ENCODE peak calls at places on chromosomes 16 and 17, in ten cellular contexts. One of them, this sample, is unnamed.

GRCh38 chr16:56355221-56355620 is 70.1 kb downstream of the AMFR start:
- DNase-seq in CD8-positive, alpha-beta T cell: no peak
- DNase-seq in RWPE2: no peak
- DNase-seq in AG04449: no peak
- DNase-seq in tibial nerve: no peak
- DNase-seq in WTC11: peak
- DNase-seq in activated T-helper 9 cell treated with anti-CD3 and anti-CD28 coated beads, Interleukin-2, amount 50 U/mL, for 16 hours: no peak
- DNase-seq in psoas muscle: no peak
- DNase-seq in left colon: no peak
- DNase-seq in CD4-positive, CD25-positive, alpha-beta regulatory T cell: no peak
- DNase-seq in this sample: no peak

GRCh38 chr16:48635199-48635718 is 25.3 kb upstream of the N4BP1 start:
- DNase-seq in CD8-positive, alpha-beta T cell: no peak
- DNase-seq in RWPE2: peak
- DNase-seq in AG04449: no peak
- DNase-seq in tibial nerve: no peak
- DNase-seq in WTC11: no peak
- DNase-seq in activated T-helper 9 cell treated with anti-CD3 and anti-CD28 coated beads, Interleukin-2, amount 50 U/mL, for 16 hours: no peak
- DNase-seq in psoas muscle: no peak
- DNase-seq in left colon: no peak
- DNase-seq in CD4-positive, CD25-positive, alpha-beta regulatory T cell: no peak
- DNase-seq in this sample: no peak

GRCh38 chr17:83202002-83203000 is 122.9 kb downstream of the METRNL start:
- DNase-seq in CD8-positive, alpha-beta T cell: no peak
- DNase-seq in RWPE2: peak
- DNase-seq in AG04449: no peak
- DNase-seq in tibial nerve: peak
- DNase-seq in WTC11: peak
- DNase-seq in activated T-helper 9 cell treated with anti-CD3 and anti-CD28 coated beads, Interleukin-2, amount 50 U/mL, for 16 hours: no peak
- DNase-seq in psoas muscle: no peak
- DNase-seq in left colon: peak
- DNase-seq in CD4-positive, CD25-positive, alpha-beta regulatory T cell: no peak
- DNase-seq in this sample: no peak

GRCh38 chr17:28788100-28788499 is 44.3 kb downstream of the TRAF4 start:
- DNase-seq in CD8-positive, alpha-beta T cell: no peak
- DNase-seq in RWPE2: no peak
- DNase-seq in AG04449: no peak
- DNase-seq in tibial nerve: no peak
- DNase-seq in WTC11: no peak
- DNase-seq in activated T-helper 9 cell treated with anti-CD3 and anti-CD28 coated beads, Interleukin-2, amount 50 U/mL, for 16 hours: no peak
- DNase-seq in psoas muscle: no peak
- DNase-seq in left colon: no peak
- DNase-seq in CD4-positive, CD25-positive, alpha-beta regulatory T cell: no peak
- DNase-seq in this sample: no peak

GRCh38 chr16:22191089-22191965 is 14.8 kb upstream of the EEF2K start:
- DNase-seq in CD8-positive, alpha-beta T cell: peak
- DNase-seq in RWPE2: peak
- DNase-seq in AG04449: peak
- DNase-seq in tibial nerve: peak
- DNase-seq in WTC11: peak
- DNase-seq in activated T-helper 9 cell treated with anti-CD3 and anti-CD28 coated beads, Interleukin-2, amount 50 U/mL, for 16 hours: peak
- DNase-seq in psoas muscle: peak
- DNase-seq in left colon: peak
- DNase-seq in CD4-positive, CD25-positive, alpha-beta regulatory T cell: peak
- DNase-seq in this sample: peak

GRCh38 chr16:85152414-85153030 is 40.2 kb upstream of the CIBAR2 start:
- DNase-seq in CD8-positive, alpha-beta T cell: no peak
- DNase-seq in RWPE2: peak
- DNase-seq in AG04449: no peak
- DNase-seq in tibial nerve: no peak
- DNase-seq in WTC11: no peak
- DNase-seq in activated T-helper 9 cell treated with anti-CD3 and anti-CD28 coated beads, Interleukin-2, amount 50 U/mL, for 16 hours: no peak
- DNase-seq in psoas muscle: peak
- DNase-seq in left colon: no peak
- DNase-seq in CD4-positive, CD25-positive, alpha-beta regulatory T cell: no peak
- DNase-seq in this sample: no peak

GRCh38 chr17:83170571-83171260 is 91.3 kb downstream of the METRNL start:
- DNase-seq in CD8-positive, alpha-beta T cell: no peak
- DNase-seq in RWPE2: no peak
- DNase-seq in AG04449: no peak
- DNase-seq in tibial nerve: no peak
- DNase-seq in WTC11: peak
- DNase-seq in activated T-helper 9 cell treated with anti-CD3 and anti-CD28 coated beads, Interleukin-2, amount 50 U/mL, for 16 hours: no peak
- DNase-seq in psoas muscle: no peak
- DNase-seq in left colon: no peak
- DNase-seq in CD4-positive, CD25-positive, alpha-beta regulatory T cell: no peak
- DNase-seq in this sample: no peak

GRCh38 chr17:39402279-39402889 is 958 bp upstream of the FBXL20 start:
- DNase-seq in CD8-positive, alpha-beta T cell: peak
- DNase-seq in RWPE2: peak
- DNase-seq in AG04449: peak
- DNase-seq in tibial nerve: peak
- DNase-seq in WTC11: peak
- DNase-seq in activated T-helper 9 cell treated with anti-CD3 and anti-CD28 coated beads, Interleukin-2, amount 50 U/mL, for 16 hours: peak
- DNase-seq in psoas muscle: peak
- DNase-seq in left colon: peak
- DNase-seq in CD4-positive, CD25-positive, alpha-beta regulatory T cell: peak
- DNase-seq in this sample: peak

GRCh38 chr16:51524555-51525373 is 373.7 kb upstream of the SALL1 start:
- DNase-seq in CD8-positive, alpha-beta T cell: no peak
- DNase-seq in RWPE2: no peak
- DNase-seq in AG04449: no peak
- DNase-seq in tibial nerve: no peak
- DNase-seq in WTC11: no peak
- DNase-seq in activated T-helper 9 cell treated with anti-CD3 and anti-CD28 coated beads, Interleukin-2, amount 50 U/mL, for 16 hours: no peak
- DNase-seq in psoas muscle: no peak
- DNase-seq in left colon: no peak
- DNase-seq in CD4-positive, CD25-positive, alpha-beta regulatory T cell: no peak
- DNase-seq in this sample: no peak

GRCh38 chr17:72021417-72022041 is 99.3 kb upstream of the SOX9 start:
- DNase-seq in CD8-positive, alpha-beta T cell: no peak
- DNase-seq in RWPE2: no peak
- DNase-seq in AG04449: no peak
- DNase-seq in tibial nerve: no peak
- DNase-seq in WTC11: no peak
- DNase-seq in activated T-helper 9 cell treated with anti-CD3 and anti-CD28 coated beads, Interleukin-2, amount 50 U/mL, for 16 hours: no peak
- DNase-seq in psoas muscle: no peak
- DNase-seq in left colon: no peak
- DNase-seq in CD4-positive, CD25-positive, alpha-beta regulatory T cell: no peak
- DNase-seq in this sample: no peak

GRCh38 chr17:47704116-47704515 is 10.2 kb downstream of the TBKBP1 start:
- DNase-seq in CD8-positive, alpha-beta T cell: no peak
- DNase-seq in RWPE2: no peak
- DNase-seq in AG04449: no peak
- DNase-seq in tibial nerve: no peak
- DNase-seq in WTC11: no peak
- DNase-seq in activated T-helper 9 cell treated with anti-CD3 and anti-CD28 coated beads, Interleukin-2, amount 50 U/mL, for 16 hours: no peak
- DNase-seq in psoas muscle: no peak
- DNase-seq in left colon: no peak
- DNase-seq in CD4-positive, CD25-positive, alpha-beta regulatory T cell: no peak
- DNase-seq in this sample: no peak

GRCh38 chr17:81207610-81208581 is 14.9 kb downstream of the CEP131 start:
- DNase-seq in CD8-positive, alpha-beta T cell: no peak
- DNase-seq in RWPE2: no peak
- DNase-seq in AG04449: no peak
- DNase-seq in tibial nerve: no peak
- DNase-seq in WTC11: no peak
- DNase-seq in activated T-helper 9 cell treated with anti-CD3 and anti-CD28 coated beads, Interleukin-2, amount 50 U/mL, for 16 hours: no peak
- DNase-seq in psoas muscle: no peak
- DNase-seq in left colon: no peak
- DNase-seq in CD4-positive, CD25-positive, alpha-beta regulatory T cell: no peak
- DNase-seq in this sample: no peak

GRCh38 chr17:34420254-34420766 is 57.3 kb upstream of the CCL1 start:
- DNase-seq in CD8-positive, alpha-beta T cell: peak
- DNase-seq in RWPE2: no peak
- DNase-seq in AG04449: no peak
- DNase-seq in tibial nerve: peak
- DNase-seq in WTC11: peak
- DNase-seq in activated T-helper 9 cell treated with anti-CD3 and anti-CD28 coated beads, Interleukin-2, amount 50 U/mL, for 16 hours: peak
- DNase-seq in psoas muscle: peak
- DNase-seq in left colon: peak
- DNase-seq in CD4-positive, CD25-positive, alpha-beta regulatory T cell: peak
- DNase-seq in this sample: peak

GRCh38 chr17:80192268-80192667 is 22.4 kb downstream of the CARD14 start:
- DNase-seq in CD8-positive, alpha-beta T cell: no peak
- DNase-seq in RWPE2: no peak
- DNase-seq in AG04449: no peak
- DNase-seq in tibial nerve: no peak
- DNase-seq in WTC11: no peak
- DNase-seq in activated T-helper 9 cell treated with anti-CD3 and anti-CD28 coated beads, Interleukin-2, amount 50 U/mL, for 16 hours: no peak
- DNase-seq in psoas muscle: no peak
- DNase-seq in left colon: peak
- DNase-seq in CD4-positive, CD25-positive, alpha-beta regulatory T cell: no peak
- DNase-seq in this sample: no peak

GRCh38 chr16:58025351-58026138 is at the start of gene MMP15:
- DNase-seq in CD8-positive, alpha-beta T cell: peak
- DNase-seq in RWPE2: no peak
- DNase-seq in AG04449: no peak
- DNase-seq in tibial nerve: no peak
- DNase-seq in WTC11: peak
- DNase-seq in activated T-helper 9 cell treated with anti-CD3 and anti-CD28 coated beads, Interleukin-2, amount 50 U/mL, for 16 hours: peak
- DNase-seq in psoas muscle: peak
- DNase-seq in left colon: peak
- DNase-seq in CD4-positive, CD25-positive, alpha-beta regulatory T cell: peak
- DNase-seq in this sample: peak

GRCh38 chr16:19044781-19045180 is 22.6 kb upstream of the COQ7 start:
- DNase-seq in CD8-positive, alpha-beta T cell: no peak
- DNase-seq in RWPE2: no peak
- DNase-seq in AG04449: no peak
- DNase-seq in tibial nerve: no peak
- DNase-seq in WTC11: no peak
- DNase-seq in activated T-helper 9 cell treated with anti-CD3 and anti-CD28 coated beads, Interleukin-2, amount 50 U/mL, for 16 hours: no peak
- DNase-seq in psoas muscle: no peak
- DNase-seq in left colon: no peak
- DNase-seq in CD4-positive, CD25-positive, alpha-beta regulatory T cell: no peak
- DNase-seq in this sample: no peak

GRCh38 chr16:89696598-89697128 is 4.8 kb downstream of the SPATA2L start:
- DNase-seq in CD8-positive, alpha-beta T cell: peak
- DNase-seq in RWPE2: no peak
- DNase-seq in AG04449: no peak
- DNase-seq in tibial nerve: no peak
- DNase-seq in WTC11: no peak
- DNase-seq in activated T-helper 9 cell treated with anti-CD3 and anti-CD28 coated beads, Interleukin-2, amount 50 U/mL, for 16 hours: no peak
- DNase-seq in psoas muscle: no peak
- DNase-seq in left colon: peak
- DNase-seq in CD4-positive, CD25-positive, alpha-beta regulatory T cell: no peak
- DNase-seq in this sample: no peak

GRCh38 chr17:59139939-59140338 is 15.0 kb downstream of the SKA2 start:
- DNase-seq in CD8-positive, alpha-beta T cell: no peak
- DNase-seq in RWPE2: no peak
- DNase-seq in AG04449: no peak
- DNase-seq in tibial nerve: no peak
- DNase-seq in WTC11: no peak
- DNase-seq in activated T-helper 9 cell treated with anti-CD3 and anti-CD28 coated beads, Interleukin-2, amount 50 U/mL, for 16 hours: no peak
- DNase-seq in psoas muscle: no peak
- DNase-seq in left colon: no peak
- DNase-seq in CD4-positive, CD25-positive, alpha-beta regulatory T cell: no peak
- DNase-seq in this sample: no peak

GRCh38 chr17:67528751-67529436 is 151.8 kb downstream of the PITPNC1 start:
- DNase-seq in CD8-positive, alpha-beta T cell: no peak
- DNase-seq in RWPE2: peak
- DNase-seq in AG04449: peak
- DNase-seq in tibial nerve: peak
- DNase-seq in WTC11: peak
- DNase-seq in activated T-helper 9 cell treated with anti-CD3 and anti-CD28 coated beads, Interleukin-2, amount 50 U/mL, for 16 hours: no peak
- DNase-seq in psoas muscle: peak
- DNase-seq in left colon: peak
- DNase-seq in CD4-positive, CD25-positive, alpha-beta regulatory T cell: no peak
- DNase-seq in this sample: peak

GRCh38 chr17:5019475-5019956 is 15.7 kb downstream of the SLC52A1 start:
- DNase-seq in CD8-positive, alpha-beta T cell: peak
- DNase-seq in RWPE2: no peak
- DNase-seq in AG04449: no peak
- DNase-seq in tibial nerve: no peak
- DNase-seq in WTC11: peak
- DNase-seq in activated T-helper 9 cell treated with anti-CD3 and anti-CD28 coated beads, Interleukin-2, amount 50 U/mL, for 16 hours: no peak
- DNase-seq in psoas muscle: no peak
- DNase-seq in left colon: no peak
- DNase-seq in CD4-positive, CD25-positive, alpha-beta regulatory T cell: peak
- DNase-seq in this sample: peak

GRCh38 chr16:74865922-74866598 is 91.4 kb upstream of the FA2H start:
- DNase-seq in CD8-positive, alpha-beta T cell: no peak
- DNase-seq in RWPE2: no peak
- DNase-seq in AG04449: no peak
- DNase-seq in tibial nerve: no peak
- DNase-seq in WTC11: peak
- DNase-seq in activated T-helper 9 cell treated with anti-CD3 and anti-CD28 coated beads, Interleukin-2, amount 50 U/mL, for 16 hours: no peak
- DNase-seq in psoas muscle: no peak
- DNase-seq in left colon: no peak
- DNase-seq in CD4-positive, CD25-positive, alpha-beta regulatory T cell: no peak
- DNase-seq in this sample: peak

This sample was measured in ELF-1.